ENCODE peak calls at places on chromosomes 2 and 18, in seven cellular contexts. One of them, this sample, is unnamed.

GRCh38 chr18:58570360-58571064 is 58.4 kb downstream of the ALPK2 start:
- DNase-seq in A549: no peak
- DNase-seq in AG04450: no peak
- DNase-seq in IMR-90: no peak
- DNase-seq in transverse colon: no peak
- DNase-seq in keratinocyte: no peak
- DNase-seq in stomach: no peak
- DNase-seq in this sample: no peak

GRCh38 chr2:179201884-179202283 is 62.7 kb downstream of the SESTD1 start:
- DNase-seq in IMR-90: peak
- DNase-seq in keratinocyte: no peak
- DNase-seq in stomach: no peak
- DNase-seq in AG04450: no peak
- DNase-seq in transverse colon: no peak
- DNase-seq in A549: peak
- DNase-seq in this sample: no peak

GRCh38 chr2:156935611-156936010 is 321.9 kb upstream of the GALNT5 start:
- DNase-seq in stomach: no peak
- DNase-seq in AG04450: no peak
- DNase-seq in keratinocyte: no peak
- DNase-seq in IMR-90: no peak
- DNase-seq in A549: no peak
- DNase-seq in transverse colon: no peak
- DNase-seq in this sample: no peak

GRCh38 chr18:26215247-26215970 is 10.8 kb upstream of the TAF4B start:
- DNase-seq in A549: no peak
- DNase-seq in AG04450: no peak
- DNase-seq in stomach: no peak
- DNase-seq in IMR-90: no peak
- DNase-seq in transverse colon: no peak
- DNase-seq in keratinocyte: no peak
- DNase-seq in this sample: no peak

GRCh38 chr2:192741889-192742288 is 547.2 kb upstream of the TMEFF2 start:
- DNase-seq in IMR-90: no peak
- DNase-seq in transverse colon: no peak
- DNase-seq in AG04450: no peak
- DNase-seq in keratinocyte: no peak
- DNase-seq in stomach: no peak
- DNase-seq in A549: peak
- DNase-seq in this sample: no peak

GRCh38 chr2:36697424-36698066 is 1.0 kb downstream of the VIT start:
- DNase-seq in stomach: no peak
- DNase-seq in AG04450: no peak
- DNase-seq in A549: no peak
- DNase-seq in IMR-90: peak
- DNase-seq in keratinocyte: no peak
- DNase-seq in transverse colon: no peak
- DNase-seq in this sample: no peak

GRCh38 chr2:10465915-10466314 is 17.8 kb upstream of the ODC1 start:
- DNase-seq in A549: no peak
- DNase-seq in AG04450: no peak
- DNase-seq in IMR-90: no peak
- DNase-seq in transverse colon: no peak
- DNase-seq in keratinocyte: no peak
- DNase-seq in stomach: no peak
- DNase-seq in this sample: no peak

GRCh38 chr2:72278046-72278445 is 130.4 kb upstream of the CYP26B1 start:
- DNase-seq in IMR-90: peak
- DNase-seq in A549: peak
- DNase-seq in transverse colon: no peak
- DNase-seq in stomach: no peak
- DNase-seq in AG04450: peak
- DNase-seq in keratinocyte: no peak
- DNase-seq in this sample: peak

GRCh38 chr2:150517951-150518680 is 30.6 kb upstream of the RND3 start:
- DNase-seq in AG04450: no peak
- DNase-seq in A549: no peak
- DNase-seq in stomach: no peak
- DNase-seq in transverse colon: no peak
- DNase-seq in IMR-90: peak
- DNase-seq in keratinocyte: no peak
- DNase-seq in this sample: peak

GRCh38 chr2:38443021-38443541 is 66.0 kb upstream of the ATL2 start:
- DNase-seq in stomach: peak
- DNase-seq in AG04450: no peak
- DNase-seq in transverse colon: no peak
- DNase-seq in IMR-90: no peak
- DNase-seq in keratinocyte: peak
- DNase-seq in A549: no peak
- DNase-seq in this sample: no peak

GRCh38 chr2:230908595-230909191 is 16.3 kb downstream of the GPR55 start:
- DNase-seq in keratinocyte: peak
- DNase-seq in transverse colon: peak
- DNase-seq in stomach: peak
- DNase-seq in IMR-90: peak
- DNase-seq in A549: peak
- DNase-seq in AG04450: peak
- DNase-seq in this sample: peak

GRCh38 chr2:84946204-84947009 is 24.6 kb upstream of the KCMF1 start:
- DNase-seq in transverse colon: peak
- DNase-seq in AG04450: no peak
- DNase-seq in stomach: peak
- DNase-seq in keratinocyte: peak
- DNase-seq in A549: peak
- DNase-seq in IMR-90: peak
- DNase-seq in this sample: peak

GRCh38 chr2:151049746-151050145 is 211.9 kb downstream of the RBM43 start:
- DNase-seq in A549: peak
- DNase-seq in keratinocyte: peak
- DNase-seq in transverse colon: no peak
- DNase-seq in AG04450: no peak
- DNase-seq in IMR-90: peak
- DNase-seq in stomach: no peak
- DNase-seq in this sample: peak

GRCh38 chr2:137888845-137889244 is 75.4 kb upstream of the HNMT start:
- DNase-seq in stomach: peak
- DNase-seq in AG04450: no peak
- DNase-seq in IMR-90: no peak
- DNase-seq in keratinocyte: no peak
- DNase-seq in A549: peak
- DNase-seq in transverse colon: peak
- DNase-seq in this sample: peak

GRCh38 chr18:73952296-73952946 is 195.2 kb downstream of the FBXO15 start:
- DNase-seq in IMR-90: no peak
- DNase-seq in stomach: no peak
- DNase-seq in keratinocyte: no peak
- DNase-seq in A549: no peak
- DNase-seq in AG04450: no peak
- DNase-seq in transverse colon: no peak
- DNase-seq in this sample: no peak

GRCh38 chr2:42742740-42743666 is 20.9 kb downstream of the OXER1 start:
- DNase-seq in keratinocyte: no peak
- DNase-seq in A549: no peak
- DNase-seq in transverse colon: no peak
- DNase-seq in stomach: no peak
- DNase-seq in IMR-90: no peak
- DNase-seq in AG04450: no peak
- DNase-seq in this sample: no peak

GRCh38 chr2:159549234-159549633 is 67.1 kb downstream of the BAZ2B start:
- DNase-seq in A549: no peak
- DNase-seq in stomach: no peak
- DNase-seq in AG04450: no peak
- DNase-seq in IMR-90: peak
- DNase-seq in transverse colon: no peak
- DNase-seq in keratinocyte: no peak
- DNase-seq in this sample: peak

GRCh38 chr2:86201951-86202692 is 2.9 kb downstream of the MRPL35 start:
- DNase-seq in keratinocyte: no peak
- DNase-seq in AG04450: no peak
- DNase-seq in transverse colon: no peak
- DNase-seq in A549: no peak
- DNase-seq in IMR-90: no peak
- DNase-seq in stomach: no peak
- DNase-seq in this sample: peak
- H3K4me3 ChIP-seq in keratinocyte: no peak
- H3K4me3 ChIP-seq in AG04450: no peak
- H3K4me3 ChIP-seq in transverse colon: no peak
- H3K4me3 ChIP-seq in A549: no peak
- H3K4me3 ChIP-seq in IMR-90: no peak
- H3K4me3 ChIP-seq in stomach: no peak
- H3K4me3 ChIP-seq in this sample: no peak

GRCh38 chr18:11512096-11513030 is 97.0 kb upstream of the SLC35G4 start:
- DNase-seq in stomach: no peak
- DNase-seq in A549: peak
- DNase-seq in IMR-90: no peak
- DNase-seq in AG04450: no peak
- DNase-seq in keratinocyte: no peak
- DNase-seq in transverse colon: no peak
- DNase-seq in this sample: peak
- TF ChIP-seq CTCF in stomach: no peak
- TF ChIP-seq CTCF in A549: peak
- TF ChIP-seq CTCF in IMR-90: peak
- TF ChIP-seq CTCF in AG04450: peak
- TF ChIP-seq CTCF in keratinocyte: peak
- TF ChIP-seq CTCF in transverse colon: no peak
- TF ChIP-seq CTCF in this sample: peak

DNA sequence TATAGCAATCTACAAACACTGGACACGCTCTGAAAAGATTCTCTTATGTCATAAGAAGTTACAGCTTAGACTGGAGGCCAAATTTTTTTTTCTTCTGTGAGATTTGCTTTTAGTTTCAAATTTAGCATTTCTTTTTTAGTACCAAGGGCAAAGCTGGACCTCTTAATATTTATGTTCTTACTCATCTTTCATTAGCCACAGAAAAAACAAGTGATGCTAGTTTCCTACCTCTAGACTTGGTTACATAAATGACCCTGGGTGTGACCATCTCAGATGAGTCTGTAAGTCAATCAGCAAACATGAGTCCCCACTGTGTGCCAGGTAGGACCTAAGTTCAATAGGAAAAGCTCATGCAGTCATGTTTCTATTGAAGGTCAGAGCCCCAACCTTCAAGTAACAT is 94.4 kb downstream of the MEP1B start:
- DNase-seq in AG04450: no peak
- DNase-seq in keratinocyte: no peak
- DNase-seq in A549: no peak
- DNase-seq in stomach: no peak
- DNase-seq in transverse colon: no peak
- DNase-seq in IMR-90: peak
- DNase-seq in this sample: peak
- H3K27ac ChIP-seq in AG04450: no peak
- H3K27ac ChIP-seq in keratinocyte: no peak
- H3K27ac ChIP-seq in A549: no peak
- H3K27ac ChIP-seq in stomach: no peak
- H3K27ac ChIP-seq in transverse colon: no peak
- H3K27ac ChIP-seq in IMR-90: no peak
- H3K27ac ChIP-seq in this sample: no peak

GRCh38 chr2:70897977-70898226 is 37.8 kb upstream of the ATP6V1B1 start:
- DNase-seq in IMR-90: no peak
- DNase-seq in stomach: no peak
- DNase-seq in transverse colon: no peak
- DNase-seq in A549: no peak
- DNase-seq in AG04450: no peak
- DNase-seq in keratinocyte: no peak
- DNase-seq in this sample: no peak

GRCh38 chr2:70897203-70897976 is 38.3 kb upstream of the ATP6V1B1 start:
- DNase-seq in A549: no peak
- DNase-seq in transverse colon: no peak
- DNase-seq in keratinocyte: no peak
- DNase-seq in IMR-90: no peak
- DNase-seq in AG04450: no peak
- DNase-seq in stomach: no peak
- DNase-seq in this sample: no peak

GRCh38 chr2:70896765-70897202 is 38.9 kb upstream of the ATP6V1B1 start:
- DNase-seq in A549: no peak
- DNase-seq in keratinocyte: no peak
- DNase-seq in stomach: no peak
- DNase-seq in transverse colon: no peak
- DNase-seq in AG04450: no peak
- DNase-seq in IMR-90: no peak
- DNase-seq in this sample: no peak

GRCh38 chr2:70895998-70896764 is 39.5 kb upstream of the ATP6V1B1 start:
- DNase-seq in transverse colon: no peak
- DNase-seq in stomach: no peak
- DNase-seq in AG04450: no peak
- DNase-seq in IMR-90: no peak
- DNase-seq in A549: no peak
- DNase-seq in keratinocyte: no peak
- DNase-seq in this sample: no peak

DNA sequence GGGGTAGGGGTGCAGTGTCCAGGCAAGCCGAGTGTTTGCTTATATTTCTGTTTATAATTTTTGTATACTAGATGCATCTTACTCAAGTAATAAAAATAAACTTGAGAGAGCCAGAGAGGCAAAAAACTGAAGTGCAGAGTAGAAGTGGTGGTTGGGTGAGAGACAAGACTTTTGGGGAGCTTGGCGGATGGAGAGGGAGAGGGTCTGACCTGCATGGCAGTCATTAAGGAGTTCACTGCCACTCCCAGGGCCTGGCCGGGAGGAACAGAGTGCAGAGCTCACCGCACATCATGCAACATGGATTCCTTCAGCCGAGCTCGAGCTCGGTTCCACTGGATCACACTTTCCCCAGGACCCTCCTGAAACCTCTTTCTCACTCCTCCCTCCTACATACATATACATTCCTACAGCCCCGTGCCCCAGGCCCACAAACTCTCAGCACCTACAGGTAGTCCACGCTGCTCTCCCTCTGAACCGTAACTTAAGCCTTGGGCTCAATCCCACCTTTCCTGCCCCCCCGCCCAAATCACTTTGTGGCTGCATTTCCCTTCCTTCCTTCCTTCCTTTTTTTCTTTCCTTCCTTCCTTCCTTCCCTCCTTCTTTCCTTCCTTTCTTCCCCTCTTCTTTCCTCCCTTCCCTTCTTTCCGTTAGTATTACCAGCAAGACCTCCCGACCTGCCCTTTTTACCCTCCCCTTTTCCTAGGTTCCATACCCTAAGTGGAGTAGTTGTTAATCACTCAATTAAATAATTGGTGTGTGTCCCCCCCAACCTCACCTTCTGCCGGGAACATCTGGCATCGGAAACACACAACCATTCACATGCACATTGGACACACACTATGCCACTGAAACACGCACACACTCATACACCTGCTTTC is 37.1 kb upstream of the ATP6V1B1 start:
- DNase-seq in A549: no peak
- DNase-seq in IMR-90: no peak
- DNase-seq in keratinocyte: no peak
- DNase-seq in transverse colon: no peak
- DNase-seq in stomach: no peak
- DNase-seq in AG04450: no peak
- DNase-seq in this sample: no peak
- H3K4me3 ChIP-seq in A549: no peak
- H3K4me3 ChIP-seq in IMR-90: no peak
- H3K4me3 ChIP-seq in keratinocyte: no peak
- H3K4me3 ChIP-seq in transverse colon: no peak
- H3K4me3 ChIP-seq in stomach: no peak
- H3K4me3 ChIP-seq in AG04450: no peak
- H3K4me3 ChIP-seq in this sample: no peak